ENCODE peak calls at places on chromosomes 5 and 9, in nine cellular contexts. I is bronchial epithelial cell, J is H1, F is cardiac muscle cell, O is GM23248, D is IMR-90, W is heart right ventricle, R is A549, N is NB4. S is an unnamed sample.

GRCh38 chr5:139226131-139226530 is 28.0 kb upstream of the SIL1 start:
- DNase-seq in I (no peak), J (no peak), F (no peak), O (no peak), D (no peak), W (no peak), R (no peak), N (no peak), S (no peak)

GRCh38 chr9:133188006-133188842 is 20.8 kb downstream of the OBP2B start:
- DNase-seq in I (peak; percentile 18), J (peak; percentile 66), F (peak; percentile 62), O (no peak), D (no peak), W (no peak), R (peak; percentile 42), N (peak; percentile 52), S (no peak)

GRCh38 chr9:19551124-19551929 is 142.5 kb downstream of the ACER2 start:
- DNase-seq in I (no peak), J (peak; percentile 51), F (peak; percentile 20), O (no peak), D (peak; percentile 2), W (no peak), R (no peak), N (no peak), S (no peak)

GRCh38 chr5:151467576-151467975 is 20.2 kb downstream of the SLC36A1 start:
- DNase-seq in I (no peak), J (no peak), F (no peak), O (no peak), D (no peak), W (no peak), R (no peak), N (no peak), S (no peak)

GRCh38 chr5:15499528-15500325 is at the start of gene FBXL7:
- DNase-seq in I (peak; percentile 52), J (peak; percentile 88), F (peak; percentile 92), O (peak; percentile 94), D (peak; percentile 75), W (peak; percentile 86), R (peak; percentile 61), N (no peak), S (no peak)

GRCh38 chr5:142959683-142960308 is 189.6 kb downstream of the ARHGAP26 start:
- DNase-seq in I (no peak), J (no peak), F (no peak), O (peak; percentile 58), D (peak; percentile 45), W (no peak), R (peak; percentile 36), N (peak; percentile 33), S (no peak)

GRCh38 chr5:115461506-115462290 is 82.9 kb downstream of the FEM1C start:
- DNase-seq in I (peak; percentile 94), J (no peak), F (no peak), O (peak; percentile 93), D (peak; percentile 90), W (no peak), R (peak; percentile 71), N (no peak), S (no peak)

GRCh38 chr5:63053019-63053638 is 474.5 kb downstream of the LRRC70 start:
- DNase-seq in I (no peak), J (no peak), F (no peak), O (no peak), D (no peak), W (no peak), R (peak; percentile 31), N (no peak), S (no peak)

GRCh38 chr5:68048529-68048928 is 167.0 kb upstream of the PIK3R1 start:
- DNase-seq in I (no peak), J (no peak), F (no peak), O (no peak), D (no peak), W (no peak), R (no peak), N (no peak), S (no peak)

GRCh38 chr9:132181796-132182521 is 20.1 kb downstream of the NTNG2 start:
- DNase-seq in I (no peak), J (no peak), F (no peak), O (peak; percentile 42), D (peak; percentile 13), W (peak; percentile 35), R (no peak), N (no peak), S (no peak)

GRCh38 chr5:168592014-168592368 is 12.8 kb upstream of the PANK3 start:
- DNase-seq in I (peak; percentile 12), J (no peak), F (no peak), O (peak; percentile 78), D (peak; percentile 35), W (no peak), R (peak; percentile 31), N (no peak), S (no peak)

GRCh38 chr9:133238272-133238850 is 29.3 kb upstream of the OBP2B start:
- DNase-seq in I (peak; percentile 11), J (peak; percentile 98), F (peak; percentile 94), O (peak; percentile 54), D (no peak), W (peak; percentile 93), R (peak; percentile 88), N (peak; percentile 25), S (peak; percentile 4)

DNA sequence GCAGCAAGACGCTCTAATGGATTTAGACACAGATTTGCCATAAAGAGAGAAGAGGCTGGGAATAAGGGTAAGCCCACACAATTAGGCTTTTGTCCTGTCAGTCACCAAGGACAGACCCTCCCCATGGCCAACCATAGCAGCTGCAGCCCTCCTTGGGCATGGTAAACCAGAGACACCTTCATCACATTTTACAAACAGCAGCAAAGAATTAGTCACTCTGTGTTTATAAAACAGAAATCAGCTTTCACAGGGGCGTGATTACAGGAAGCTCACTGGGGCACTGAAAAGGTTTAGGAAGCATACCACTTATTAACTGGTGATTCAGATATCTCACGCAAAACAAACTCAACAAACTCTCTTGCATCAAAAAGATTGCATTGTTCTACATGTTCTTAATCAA is 37.3 kb upstream of the ZNF622 start:
- DNase-seq in I (peak; percentile 58), J (no peak), F (no peak), O (peak; percentile 26), D (peak; percentile 9), W (no peak), R (peak; percentile 24), N (no peak), S (no peak)
- H3K4me3 ChIP-seq in I (no peak overlapping the region), J (no peak overlapping the region), F (no peak overlapping the region), O (no peak overlapping the region), D (no peak overlapping the region), W (no peak overlapping the region), R (no peak overlapping the region), N (no peak overlapping the region), S (no peak overlapping the region)

GRCh38 chr5:83470516-83470915 is 1.0 kb upstream of the VCAN start:
- DNase-seq in I (no peak), J (no peak), F (no peak), O (no peak), D (no peak), W (no peak), R (no peak), N (no peak), S (no peak)
- H3K4me3 ChIP-seq in I (no peak overlapping the region), J (peak overlapping the region; percentile 74), F (peak overlapping the region; percentile 90), O (peak overlapping the region; percentile 90), D (no peak overlapping the region), W (no peak overlapping the region), R (no peak overlapping the region), N (no peak overlapping the region), S (no peak overlapping the region)

GRCh38 chr9:29212590-29213373 is 1639.5 kb upstream of the C9orf72 start:
- DNase-seq in I (no peak), J (peak; percentile 79), F (peak; percentile 38), O (peak; percentile 6), D (no peak), W (no peak), R (peak; percentile 26), N (no peak), S (no peak)

GRCh38 chr9:29209748-29210276 is 1636.5 kb upstream of the C9orf72 start:
- DNase-seq in I (no peak), J (no peak), F (no peak), O (no peak), D (no peak), W (no peak), R (no peak), N (no peak), S (no peak)

GRCh38 chr9:29211681-29212589 is 1638.7 kb upstream of the C9orf72 start:
- DNase-seq in I (no peak), J (peak; percentile 85), F (peak; percentile 77), O (peak; percentile 50), D (no peak), W (no peak), R (peak; percentile 47), N (no peak), S (no peak)

GRCh38 chr9:29208670-29209069 is 1635.4 kb upstream of the C9orf72 start:
- DNase-seq in I (no peak), J (no peak), F (no peak), O (no peak), D (no peak), W (no peak), R (peak; percentile 13), N (no peak), S (no peak)

GRCh38 chr9:29211003-29211584 is 1637.8 kb upstream of the C9orf72 start:
- DNase-seq in I (no peak), J (no peak), F (no peak), O (no peak), D (no peak), W (no peak), R (no peak), N (no peak), S (no peak)
- H3K4me3 ChIP-seq in I (no peak overlapping the region), J (peak overlapping the region; percentile 49), F (no peak overlapping the region), O (no peak overlapping the region), D (no peak overlapping the region), W (no peak overlapping the region), R (no peak overlapping the region), N (no peak overlapping the region), S (no peak overlapping the region)

GRCh38 chr5:1447772-1448361 is 2.6 kb upstream of the SLC6A3 start:
- DNase-seq in I (no peak), J (peak; percentile 20), F (no peak), O (no peak), D (no peak), W (no peak), R (no peak), N (no peak), S (no peak)
- H3K4me3 ChIP-seq in I (no peak overlapping the region), J (no peak overlapping the region), F (no peak overlapping the region), O (no peak overlapping the region), D (no peak overlapping the region), W (no peak overlapping the region), R (no peak overlapping the region), N (no peak overlapping the region), S (no peak overlapping the region)

GRCh38 chr9:99184427-99185327 is 37.1 kb downstream of the ALG2 start:
- DNase-seq in I (peak; percentile 72), J (peak; percentile 90), F (peak; percentile 92), O (peak; percentile 90), D (peak; percentile 93), W (peak; percentile 89), R (peak; percentile 84), N (peak; percentile 82), S (peak; percentile 50)
- H3K4me3 ChIP-seq in I (no peak overlapping the region), J (no peak overlapping the region), F (no peak overlapping the region), O (peak overlapping the region; percentile 57), D (no peak overlapping the region), W (peak overlapping the region; percentile 37), R (peak overlapping the region; percentile 34), N (no peak overlapping the region), S (no peak overlapping the region)

GRCh38 chr5:54883374-54884194 is 101.8 kb downstream of the ESM1 start:
- DNase-seq in I (no peak), J (peak; percentile 81), F (peak; percentile 80), O (peak; percentile 66), D (peak; percentile 54), W (peak; percentile 16), R (no peak), N (no peak), S (no peak)
- H3K4me3 ChIP-seq in I (peak overlapping the region; percentile 46), J (peak overlapping the region; percentile 70), F (peak overlapping the region; percentile 44), O (peak overlapping the region; percentile 67), D (peak overlapping the region; percentile 30), W (peak overlapping the region; percentile 56), R (peak overlapping the region; percentile 40), N (no peak overlapping the region), S (peak overlapping the region; percentile 32)

GRCh38 chr9:135086597-135087488 is 625 bp upstream of the OLFM1 start:
- DNase-seq in I (no peak), J (no peak), F (no peak), O (no peak), D (no peak), W (no peak), R (no peak), N (no peak), S (no peak)
- H3K4me3 ChIP-seq in I (no peak overlapping the region), J (no peak overlapping the region), F (no peak overlapping the region), O (peak overlapping the region; percentile 73), D (no peak overlapping the region), W (peak overlapping the region; percentile 53), R (peak overlapping the region; percentile 33), N (no peak overlapping the region), S (no peak overlapping the region)